ENCODE peak calls at places on chromosome 1, in ten cellular contexts. One of them, this sample, is unnamed.

GRCh38 chr1:161200992-161201827 is 957 bp upstream of the NDUFS2 start:
- DNase-seq in HL-60: peak
- DNase-seq in cardiac fibroblast: peak
- DNase-seq in OCI-LY7: no peak
- DNase-seq in NCI-H2107: no peak
- DNase-seq in foreskin fibroblast: peak
- DNase-seq in fibroblast of mammary gland: peak
- DNase-seq in stimulated activated CD8-positive, alpha-beta memory T cell treated with anti-CD3 and anti-CD28 coated beads, Interleukin-7, amount 100 ng/mL, for 1 hour: no peak
- DNase-seq in heart right ventricle: peak
- DNase-seq in activated CD4-positive, alpha-beta memory T cell treated with anti-CD3 and anti-CD28 coated beads, Interleukin-2, amount 10 ng/mL, durations not matched to agents 7 days and 5 days: no peak
- DNase-seq in this sample: peak

GRCh38 chr1:28437924-28438699 is 67.7 kb upstream of the RCC1 start:
- DNase-seq in HL-60: peak
- DNase-seq in cardiac fibroblast: peak
- DNase-seq in OCI-LY7: no peak
- DNase-seq in NCI-H2107: peak
- DNase-seq in foreskin fibroblast: peak
- DNase-seq in fibroblast of mammary gland: peak
- DNase-seq in stimulated activated CD8-positive, alpha-beta memory T cell treated with anti-CD3 and anti-CD28 coated beads, Interleukin-7, amount 100 ng/mL, for 1 hour: no peak
- DNase-seq in heart right ventricle: peak
- DNase-seq in activated CD4-positive, alpha-beta memory T cell treated with anti-CD3 and anti-CD28 coated beads, Interleukin-2, amount 10 ng/mL, durations not matched to agents 7 days and 5 days: no peak
- DNase-seq in this sample: peak

GRCh38 chr1:46724991-46725735 is 6.2 kb upstream of the EFCAB14 start:
- DNase-seq in HL-60: peak
- DNase-seq in cardiac fibroblast: peak
- DNase-seq in OCI-LY7: peak
- DNase-seq in NCI-H2107: peak
- DNase-seq in foreskin fibroblast: peak
- DNase-seq in fibroblast of mammary gland: peak
- DNase-seq in stimulated activated CD8-positive, alpha-beta memory T cell treated with anti-CD3 and anti-CD28 coated beads, Interleukin-7, amount 100 ng/mL, for 1 hour: peak
- DNase-seq in heart right ventricle: peak
- DNase-seq in activated CD4-positive, alpha-beta memory T cell treated with anti-CD3 and anti-CD28 coated beads, Interleukin-2, amount 10 ng/mL, durations not matched to agents 7 days and 5 days: peak
- DNase-seq in this sample: peak

GRCh38 chr1:10796029-10796944 is at the start of gene CASZ1:
- DNase-seq in HL-60: no peak
- DNase-seq in cardiac fibroblast: peak
- DNase-seq in OCI-LY7: no peak
- DNase-seq in NCI-H2107: peak
- DNase-seq in foreskin fibroblast: peak
- DNase-seq in fibroblast of mammary gland: peak
- DNase-seq in stimulated activated CD8-positive, alpha-beta memory T cell treated with anti-CD3 and anti-CD28 coated beads, Interleukin-7, amount 100 ng/mL, for 1 hour: no peak
- DNase-seq in heart right ventricle: peak
- DNase-seq in activated CD4-positive, alpha-beta memory T cell treated with anti-CD3 and anti-CD28 coated beads, Interleukin-2, amount 10 ng/mL, durations not matched to agents 7 days and 5 days: no peak
- DNase-seq in this sample: peak

GRCh38 chr1:223748405-223748772 is 36.0 kb downstream of the CAPN2 start:
- DNase-seq in HL-60: no peak
- DNase-seq in cardiac fibroblast: peak
- DNase-seq in OCI-LY7: no peak
- DNase-seq in NCI-H2107: no peak
- DNase-seq in foreskin fibroblast: peak
- DNase-seq in fibroblast of mammary gland: peak
- DNase-seq in stimulated activated CD8-positive, alpha-beta memory T cell treated with anti-CD3 and anti-CD28 coated beads, Interleukin-7, amount 100 ng/mL, for 1 hour: no peak
- DNase-seq in heart right ventricle: no peak
- DNase-seq in activated CD4-positive, alpha-beta memory T cell treated with anti-CD3 and anti-CD28 coated beads, Interleukin-2, amount 10 ng/mL, durations not matched to agents 7 days and 5 days: peak
- DNase-seq in this sample: peak

GRCh38 chr1:179143332-179143731 is 61.5 kb downstream of the TOR3A start:
- DNase-seq in HL-60: no peak
- DNase-seq in cardiac fibroblast: peak
- DNase-seq in OCI-LY7: no peak
- DNase-seq in NCI-H2107: no peak
- DNase-seq in foreskin fibroblast: peak
- DNase-seq in fibroblast of mammary gland: peak
- DNase-seq in stimulated activated CD8-positive, alpha-beta memory T cell treated with anti-CD3 and anti-CD28 coated beads, Interleukin-7, amount 100 ng/mL, for 1 hour: no peak
- DNase-seq in heart right ventricle: no peak
- DNase-seq in activated CD4-positive, alpha-beta memory T cell treated with anti-CD3 and anti-CD28 coated beads, Interleukin-2, amount 10 ng/mL, durations not matched to agents 7 days and 5 days: no peak
- DNase-seq in this sample: no peak

GRCh38 chr1:32893198-32894018 is 7.1 kb downstream of the HPCA start:
- DNase-seq in HL-60: no peak
- DNase-seq in cardiac fibroblast: no peak
- DNase-seq in OCI-LY7: peak
- DNase-seq in NCI-H2107: no peak
- DNase-seq in foreskin fibroblast: no peak
- DNase-seq in fibroblast of mammary gland: peak
- DNase-seq in stimulated activated CD8-positive, alpha-beta memory T cell treated with anti-CD3 and anti-CD28 coated beads, Interleukin-7, amount 100 ng/mL, for 1 hour: no peak
- DNase-seq in heart right ventricle: no peak
- DNase-seq in activated CD4-positive, alpha-beta memory T cell treated with anti-CD3 and anti-CD28 coated beads, Interleukin-2, amount 10 ng/mL, durations not matched to agents 7 days and 5 days: no peak
- DNase-seq in this sample: peak

GRCh38 chr1:46508760-46509159 is 19.1 kb downstream of the DMBX1 start:
- DNase-seq in HL-60: no peak
- DNase-seq in cardiac fibroblast: no peak
- DNase-seq in OCI-LY7: no peak
- DNase-seq in NCI-H2107: no peak
- DNase-seq in foreskin fibroblast: no peak
- DNase-seq in fibroblast of mammary gland: peak
- DNase-seq in stimulated activated CD8-positive, alpha-beta memory T cell treated with anti-CD3 and anti-CD28 coated beads, Interleukin-7, amount 100 ng/mL, for 1 hour: no peak
- DNase-seq in heart right ventricle: no peak
- DNase-seq in activated CD4-positive, alpha-beta memory T cell treated with anti-CD3 and anti-CD28 coated beads, Interleukin-2, amount 10 ng/mL, durations not matched to agents 7 days and 5 days: no peak
- DNase-seq in this sample: peak

This sample was measured in MG63.